ENCODE peak calls at places on chromosomes 7 and 10, in seven cellular contexts. E is A549, G is IMR-90, F is adrenal gland, R is right lobe of liver, L is transverse colon, K is heart left ventricle. B is an unnamed sample.
A peak's percentile ranks its signal among the peaks of the same experiment; 100 is the strongest.

GRCh38 chr10:16915308-16915707 is 98.1 kb upstream of the RSU1 start:
- DNase-seq in E (no peak), G (no peak), F (no peak), R (no peak), L (no peak), K (no peak), B (no peak)

GRCh38 chr7:94649313-94649924 is 6.5 kb downstream of the SGCE start:
- DNase-seq in E (no peak), G (peak; percentile 2), F (no peak), R (no peak), L (no peak), K (no peak), B (no peak)

GRCh38 chr10:30573714-30574422 is 55.7 kb downstream of the LYZL2 start:
- DNase-seq in E (no peak), G (no peak), F (no peak), R (no peak), L (no peak), K (no peak), B (no peak)

GRCh38 chr10:124697837-124698559 is 46.2 kb downstream of the FAM53B start:
- DNase-seq in E (peak; percentile 24), G (peak; percentile 51), F (no peak), R (no peak), L (no peak), K (no peak), B (no peak)

GRCh38 chr7:88226886-88227516 is 7.2 kb upstream of the SRI start:
- DNase-seq in E (peak; percentile 76), G (peak; percentile 80), F (no peak), R (peak; percentile 89), L (peak; percentile 83), K (no peak), B (peak; percentile 77)

GRCh38 chr10:75403144-75404022 is 1.8 kb upstream of the ZNF503 start:
- DNase-seq in E (peak; percentile 54), G (no peak), F (peak; percentile 76), R (peak; percentile 66), L (peak; percentile 37), K (peak; percentile 23), B (peak; percentile 68)

GRCh38 chr10:12419279-12419847 is 70.0 kb downstream of the CAMK1D start:
- DNase-seq in E (no peak), G (peak; percentile 99), F (no peak), R (no peak), L (no peak), K (peak; percentile 18), B (peak; percentile 50)

GRCh38 chr10:70477661-70478162 is 855 bp upstream of the PALD1 start:
- DNase-seq in E (no peak), G (peak; percentile 18), F (no peak), R (no peak), L (peak; percentile 23), K (peak; percentile 45), B (peak; percentile 23)

GRCh38 chr7:40489844-40490602 is 355.2 kb downstream of the SUGCT start:
- DNase-seq in E (no peak), G (no peak), F (no peak), R (no peak), L (no peak), K (no peak), B (no peak)

GRCh38 chr10:1102392-1102791 is 46.2 kb downstream of the WDR37 start:
- DNase-seq in E (no peak), G (peak; percentile 24), F (no peak), R (no peak), L (no peak), K (no peak), B (no peak)

GRCh38 chr10:113644185-113645120 is 19.4 kb downstream of the NRAP start:
- DNase-seq in E (no peak), G (peak; percentile 77), F (no peak), R (no peak), L (peak; percentile 36), K (no peak), B (no peak)

GRCh38 chr7:22094413-22095304 is 149.0 kb upstream of the CDCA7L start:
- DNase-seq in E (no peak), G (peak; percentile 10), F (no peak), R (no peak), L (no peak), K (no peak), B (peak; percentile 27)

GRCh38 chr7:75966209-75966961 is 28.0 kb downstream of the TMEM120A start:
- DNase-seq in E (no peak), G (no peak), F (peak; percentile 88), R (peak; percentile 62), L (no peak), K (peak; percentile 74), B (no peak)

GRCh38 chr10:101014230-101014884 is 14.7 kb downstream of the LZTS2 start:
- DNase-seq in E (peak; percentile 82), G (peak; percentile 56), F (peak; percentile 74), R (peak; percentile 77), L (peak; percentile 90), K (peak; percentile 75), B (peak; percentile 81)

GRCh38 chr7:158672975-158673374 is 31.6 kb downstream of the NCAPG2 start:
- DNase-seq in E (no peak), G (peak; percentile 62), F (no peak), R (no peak), L (no peak), K (no peak), B (no peak)

GRCh38 chr7:26376208-26376917 is 84.7 kb downstream of the SNX10 start:
- DNase-seq in E (peak; percentile 25), G (no peak), F (peak; percentile 38), R (peak; percentile 51), L (peak; percentile 39), K (peak; percentile 7), B (peak; percentile 77)

GRCh38 chr7:46133076-46133475 is 212.0 kb upstream of the IGFBP3 start:
- DNase-seq in E (no peak), G (no peak), F (no peak), R (no peak), L (no peak), K (no peak), B (no peak)

GRCh38 chr7:65812281-65812680 is 60.6 kb upstream of the VKORC1L1 start:
- DNase-seq in E (no peak), G (peak; percentile 72), F (no peak), R (no peak), L (no peak), K (no peak), B (no peak)

GRCh38 chr10:119135517-119135890 is 30.0 kb downstream of the SFXN4 start:
- DNase-seq in E (no peak), G (peak; percentile 79), F (no peak), R (no peak), L (no peak), K (no peak), B (no peak)

GRCh38 chr7:94394399-94395140 is at the start of gene COL1A2:
- DNase-seq in E (no peak), G (peak; percentile 99), F (peak; percentile 69), R (no peak), L (peak; percentile 48), K (peak; percentile 83), B (peak; percentile 43)

GRCh38 chr7:42606217-42606905 is 305.5 kb downstream of the C7orf25 start:
- DNase-seq in E (no peak), G (no peak), F (no peak), R (no peak), L (no peak), K (no peak), B (no peak)

GRCh38 chr7:71695189-71695588 is 563.2 kb downstream of the GALNT17 start:
- DNase-seq in E (no peak), G (no peak), F (no peak), R (no peak), L (no peak), K (no peak), B (no peak)

GRCh38 chr7:112571852-112572607 is 91.2 kb downstream of the LSMEM1 start:
- DNase-seq in E (no peak), G (no peak), F (no peak), R (no peak), L (peak; percentile 27), K (no peak), B (no peak)

GRCh38 chr10:117905404-117905803 is 141.3 kb downstream of the RAB11FIP2 start:
- DNase-seq in E (no peak), G (no peak), F (no peak), R (no peak), L (no peak), K (no peak), B (no peak)

DNA sequence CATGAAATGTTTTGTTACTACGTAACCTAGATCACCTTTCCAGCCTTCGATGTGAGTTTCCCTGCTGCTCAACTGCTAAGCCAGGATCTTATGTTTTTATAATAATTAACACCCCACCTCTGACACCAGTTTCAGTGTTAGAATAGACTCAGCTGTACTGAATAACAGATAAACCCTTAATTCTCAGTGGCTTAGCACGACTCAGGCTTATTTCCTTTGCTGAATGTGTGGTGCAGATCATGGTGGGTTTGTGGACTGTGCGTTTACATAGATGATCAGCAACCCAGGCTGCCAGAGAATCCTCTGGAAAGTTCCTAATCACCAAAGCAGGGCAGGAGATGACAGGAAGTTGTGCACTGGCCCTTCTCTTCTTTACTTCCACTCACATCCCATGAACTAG is 111.7 kb downstream of the MAPK8 start:
- DNase-seq in E (no peak), G (no peak), F (no peak), R (no peak), L (no peak), K (no peak), B (no peak)
- TF ChIP-seq POLR2A in E (no peak), G (no peak), F (no peak), R (no peak), L (no peak), K (no peak), B (no peak)

DNA sequence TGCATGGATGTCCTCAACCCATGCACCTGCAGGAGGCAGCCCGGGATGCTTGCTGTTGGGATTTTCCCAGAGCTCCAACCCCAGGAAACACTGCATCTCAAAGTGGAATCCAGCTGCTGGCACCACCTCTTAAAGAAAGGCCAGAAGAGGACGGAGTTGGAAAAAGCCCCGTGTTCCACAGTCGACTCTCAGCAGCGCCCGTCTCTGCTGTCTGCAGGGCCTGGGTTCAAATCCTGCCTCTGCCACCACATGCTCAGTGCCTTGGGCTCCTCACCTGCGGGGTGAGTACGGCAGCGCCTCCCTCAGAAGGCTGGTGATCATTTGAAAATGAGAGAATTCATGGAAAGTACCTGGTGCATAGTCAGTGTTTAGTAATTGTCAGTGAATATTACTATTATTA is 65.6 kb upstream of the ZNF716 start:
- DNase-seq in E (no peak), G (no peak), F (no peak), R (no peak), L (no peak), K (no peak), B (no peak)
- H3K9me3 ChIP-seq in E (peaks cover 2% of the 10 kb centered on the region), G (peaks cover 43% of the 10 kb centered on the region), F (no peaks in the 10 kb centered on the region), R (no peaks in the 10 kb centered on the region), L (peaks cover 6% of the 10 kb centered on the region), K (peaks cover 10% of the 10 kb centered on the region), B (no peaks in the 10 kb centered on the region)

DNA sequence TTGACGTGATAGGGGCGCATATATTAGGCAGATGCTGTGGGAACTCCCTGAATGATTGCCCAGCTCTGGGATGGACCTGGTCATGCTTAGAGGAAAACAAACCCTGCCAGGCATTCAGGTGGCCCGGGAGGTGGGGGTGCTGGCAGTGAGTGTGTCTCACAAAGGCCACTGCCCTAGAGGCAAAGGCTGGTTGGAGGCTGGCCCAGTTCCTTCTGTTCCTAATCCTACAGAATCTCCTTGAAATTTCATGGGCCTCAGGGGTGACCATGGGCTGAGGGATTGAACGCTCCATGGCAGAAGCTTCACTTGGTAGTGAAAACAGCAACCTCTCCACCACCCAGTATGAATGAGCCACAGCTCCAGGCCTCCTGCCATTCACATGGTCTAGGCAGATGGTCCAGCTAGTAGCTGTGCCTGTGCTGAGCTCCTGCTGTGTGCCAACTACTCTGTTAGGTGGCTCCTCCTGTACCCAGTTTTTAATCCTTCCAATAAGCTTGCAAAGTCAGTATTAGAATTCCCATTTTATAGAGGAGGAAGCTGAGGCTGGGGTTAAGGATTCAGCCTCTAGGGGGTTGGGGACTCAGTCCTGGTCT is 25.6 kb downstream of the ADRA2A start:
- DNase-seq in E (no peak), G (no peak), F (no peak), R (no peak), L (no peak), K (no peak), B (peak; percentile 36)
- H3K27ac ChIP-seq in E (no peak overlapping the region), G (no peak overlapping the region), F (no peak overlapping the region), R (no peak overlapping the region), L (peak overlapping the region; percentile 54), K (no peak overlapping the region), B (peak overlapping the region; percentile 63)

GRCh38 chr7:5699951-5700384 is 81.5 kb downstream of the RNF216 start:
- DNase-seq in E (no peak), G (peak; percentile 41), F (no peak), R (no peak), L (peak; percentile 35), K (no peak), B (no peak)
- TF ChIP-seq POLR2A in E (no peak), G (no peak), F (no peak), R (no peak), L (no peak), K (no peak), B (no peak)